ENCODE peak calls at places on chromosomes 11 and 22, in six cellular contexts. M is NB4, P is sigmoid colon, F is AG04449, D is NCI-H1092 treated with DMSO at 0.1 percent for 48 hours, G is psoas muscle. T is an unnamed sample.

GRCh38 chr11:62142921-62143320 is 19.1 kb downstream of the INCENP start:
- DNase-seq in M (no peak), P (no peak), F (no peak), D (no peak), G (no peak), T (no peak)

GRCh38 chr22:21650280-21650679 is 8.2 kb downstream of the SDF2L1 start:
- DNase-seq in M (no peak), P (no peak), F (no peak), D (no peak), G (no peak), T (no peak)

GRCh38 chr22:48972979-48973693 is 854.5 kb downstream of the BRD1 start:
- DNase-seq in M (no peak), P (no peak), F (no peak), D (no peak), G (no peak), T (peak; percentile 45)

GRCh38 chr11:19395050-19395449 is 154.3 kb upstream of the E2F8 start:
- DNase-seq in M (no peak), P (no peak), F (no peak), D (no peak), G (no peak), T (no peak)

GRCh38 chr11:12587333-12587997 is 86.8 kb upstream of the TEAD1 start:
- DNase-seq in M (no peak), P (no peak), F (no peak), D (no peak), G (no peak), T (no peak)

GRCh38 chr11:15119826-15120225 is 5.1 kb downstream of the INSC start:
- DNase-seq in M (no peak), P (no peak), F (no peak), D (no peak), G (no peak), T (no peak)

GRCh38 chr22:40212126-40212525 is 34.4 kb downstream of the TNRC6B start:
- DNase-seq in M (no peak), P (no peak), F (no peak), D (no peak), G (no peak), T (no peak)

GRCh38 chr22:39130892-39131855 is 21.3 kb downstream of the CBX7 start:
- DNase-seq in M (no peak), P (peak; percentile 65), F (no peak), D (no peak), G (no peak), T (no peak)

GRCh38 chr11:13114566-13115465 is 105.7 kb downstream of the RASSF10 start:
- DNase-seq in M (peak; percentile 19), P (no peak), F (no peak), D (peak; percentile 96), G (no peak), T (peak; percentile 52)

GRCh38 chr11:114081641-114082414 is 22.3 kb downstream of the ZBTB16 start:
- DNase-seq in M (no peak), P (peak; percentile 67), F (no peak), D (no peak), G (no peak), T (no peak)

GRCh38 chr11:102253018-102253775 is 64.1 kb upstream of the BIRC3 start:
- DNase-seq in M (no peak), P (no peak), F (no peak), D (no peak), G (no peak), T (no peak)

GRCh38 chr11:27353593-27354358 is 9.2 kb downstream of the CCDC34 start:
- DNase-seq in M (no peak), P (no peak), F (peak; percentile 54), D (no peak), G (no peak), T (no peak)

GRCh38 chr11:43393765-43394355 is 35.1 kb downstream of the TTC17 start:
- DNase-seq in M (no peak), P (no peak), F (no peak), D (no peak), G (no peak), T (no peak)

T was measured in activated CD4-positive, alpha-beta T cell treated with anti-CD3 and anti-CD28 coated beads, Interleukin-2, amount 10 ng/mL, durations not matched to agents 24 days and 14 days.